ENCODE peak calls at places on chromosomes 3 and 15, in seven cellular contexts. J is endothelial cell, M is right lobe of liver, Y is foreskin fibroblast, F is neural progenitor cell, O is neural crest cell, K is left lung. W is an unnamed sample.

GRCh38 chr15:57146394-57147140 is 228.1 kb downstream of the TCF12 start:
- DNase-seq in J (no peak), M (no peak), Y (peak), F (peak), O (no peak), K (no peak), W (no peak)

GRCh38 chr3:187255314-187255713 is 36.2 kb downstream of the MASP1 start:
- DNase-seq in J (no peak), M (no peak), Y (no peak), F (no peak), O (no peak), K (no peak), W (no peak)

GRCh38 chr3:126340081-126340511 is 17.1 kb downstream of the KLF15 start:
- DNase-seq in J (no peak), M (peak), Y (peak), F (no peak), O (no peak), K (peak), W (peak)

GRCh38 chr3:154510780-154511179 is 80.8 kb upstream of the GPR149 start:
- DNase-seq in J (no peak), M (no peak), Y (no peak), F (no peak), O (no peak), K (no peak), W (no peak)

GRCh38 chr3:193827831-193828230 is 234.8 kb downstream of the OPA1 start:
- DNase-seq in J (no peak), M (no peak), Y (no peak), F (no peak), O (no peak), K (no peak), W (no peak)

GRCh38 chr3:160154033-160154432 is 71.2 kb upstream of the C3orf80 start:
- DNase-seq in J (no peak), M (no peak), Y (no peak), F (no peak), O (no peak), K (no peak), W (no peak)

GRCh38 chr3:37024820-37025405 is 31.6 kb downstream of the MLH1 start:
- DNase-seq in J (no peak), M (no peak), Y (no peak), F (no peak), O (no peak), K (no peak), W (no peak)

GRCh38 chr3:124272611-124273151 is 280.8 kb upstream of the ROPN1 start:
- DNase-seq in J (no peak), M (no peak), Y (no peak), F (no peak), O (no peak), K (no peak), W (no peak)

GRCh38 chr3:95612611-95613010 is 1201.8 kb upstream of the EPHA6 start:
- DNase-seq in J (no peak), M (no peak), Y (no peak), F (no peak), O (no peak), K (no peak), W (no peak)

GRCh38 chr3:95609411-95609810 is 1205.0 kb upstream of the EPHA6 start:
- DNase-seq in J (no peak), M (no peak), Y (no peak), F (no peak), O (no peak), K (no peak), W (no peak)

GRCh38 chr3:95615592-95616310 is 1198.6 kb upstream of the EPHA6 start:
- DNase-seq in J (no peak), M (no peak), Y (no peak), F (no peak), O (no peak), K (peak), W (no peak)

GRCh38 chr3:95613993-95614392 is 1200.4 kb upstream of the EPHA6 start:
- DNase-seq in J (no peak), M (no peak), Y (no peak), F (no peak), O (no peak), K (no peak), W (no peak)
- TF ChIP-seq CTCF in J (no peak), M (no peak), Y (no peak), F (no peak), O (no peak), K (no peak), W (no peak)

DNA sequence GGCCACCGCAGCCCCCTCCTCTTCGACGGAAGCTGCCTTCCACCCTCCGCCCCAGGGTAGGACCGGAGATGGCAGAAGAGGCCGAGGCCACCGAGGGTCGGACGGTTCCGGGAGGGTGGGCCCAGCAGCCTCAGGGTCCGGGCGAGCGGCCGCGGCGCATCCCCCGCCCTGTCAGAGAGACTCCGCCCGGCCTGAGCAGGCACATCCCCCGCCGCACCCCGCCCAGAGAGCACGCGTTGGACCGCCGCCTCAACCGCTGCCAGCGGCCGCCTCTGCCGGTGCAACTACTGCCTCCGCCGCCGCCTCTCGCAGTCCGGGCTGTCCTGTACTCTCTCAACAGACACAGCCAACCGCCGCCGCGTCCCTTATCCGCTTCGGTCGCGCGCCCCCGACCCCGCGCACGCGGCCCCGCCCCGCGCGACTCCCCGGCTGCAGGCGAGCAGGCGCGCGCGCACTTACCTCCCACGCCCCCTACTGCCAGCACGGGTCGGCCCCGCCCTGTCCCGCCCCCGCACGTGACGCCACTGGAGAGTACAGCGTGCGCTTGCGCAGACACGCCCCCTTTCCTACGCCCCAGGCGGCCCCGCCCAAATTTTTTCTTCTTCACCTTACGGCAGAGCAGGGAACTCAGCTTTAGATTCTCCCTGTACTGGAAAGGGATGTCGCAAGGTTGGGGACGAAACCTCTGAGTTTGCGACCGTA is at the start of gene MYO9A:
- DNase-seq in J (peak), M (peak), Y (peak), F (peak), O (peak), K (peak), W (peak)
- TF ChIP-seq CTCF in J (peak), M (no peak), Y (no peak), F (peak), O (no peak), K (no peak), W (peak)

GRCh38 chr3:56200251-56200650 is 268.0 kb downstream of the ERC2 start:
- DNase-seq in J (no peak), M (no peak), Y (no peak), F (no peak), O (no peak), K (no peak), W (no peak)
- TF ChIP-seq CTCF in J (no peak), M (no peak), Y (no peak), F (no peak), O (no peak), K (no peak), W (no peak)

GRCh38 chr3:165404357-165405042 is 208.3 kb upstream of the SLITRK3 start:
- DNase-seq in J (no peak), M (no peak), Y (no peak), F (no peak), O (no peak), K (no peak), W (no peak)
- TF ChIP-seq CTCF in J (no peak), M (no peak), Y (no peak), F (no peak), O (no peak), K (no peak), W (no peak)

GRCh38 chr3:47380601-47381316 is at the start of gene PTPN23:
- DNase-seq in J (peak), M (peak), Y (peak), F (peak), O (peak), K (peak), W (peak)

GRCh38 chr3:47378869-47379268 is 2.0 kb upstream of the PTPN23 start:
- DNase-seq in J (no peak), M (no peak), Y (no peak), F (no peak), O (no peak), K (no peak), W (no peak)

GRCh38 chr3:47379488-47379899 is 1.3 kb upstream of the PTPN23 start:
- DNase-seq in J (no peak), M (no peak), Y (no peak), F (no peak), O (no peak), K (no peak), W (no peak)

GRCh38 chr3:47381317-47382157 is 716 bp downstream of the PTPN23 start:
- DNase-seq in J (peak), M (peak), Y (peak), F (peak), O (peak), K (peak), W (peak)

DNA sequence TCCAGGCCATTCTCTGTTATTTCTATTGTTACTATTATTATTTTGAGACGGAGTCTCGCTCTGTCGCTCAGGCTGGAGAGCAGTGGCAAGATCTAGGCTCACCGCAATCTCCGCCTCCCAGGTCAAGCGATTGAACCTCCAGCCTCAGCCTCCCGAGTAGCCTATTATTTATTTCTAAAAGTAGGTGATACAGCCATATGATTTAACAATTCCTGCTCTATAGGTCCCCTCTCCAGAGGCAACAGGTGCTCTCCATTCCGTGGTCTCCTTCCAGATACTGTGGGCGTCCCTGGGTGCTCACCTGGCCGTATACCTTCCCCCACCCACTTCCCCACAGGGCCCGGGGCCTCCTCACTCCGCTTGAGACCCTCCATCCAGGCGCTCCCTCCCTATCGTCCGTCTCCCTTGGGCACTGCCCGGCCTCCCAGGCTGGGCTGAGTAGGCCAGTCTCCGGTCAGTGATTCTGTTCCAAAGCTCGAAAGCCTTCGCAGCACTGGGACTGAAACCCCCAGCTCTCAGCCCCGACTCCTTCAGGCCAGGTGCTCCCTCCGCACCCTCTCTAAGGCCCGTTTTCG is 708 bp upstream of the PTPN23 start:
- DNase-seq in J (no peak), M (no peak), Y (no peak), F (no peak), O (no peak), K (no peak), W (no peak)
- TF ChIP-seq CTCF in J (no peak), M (no peak), Y (no peak), F (peak), O (peak), K (no peak), W (no peak)

DNA sequence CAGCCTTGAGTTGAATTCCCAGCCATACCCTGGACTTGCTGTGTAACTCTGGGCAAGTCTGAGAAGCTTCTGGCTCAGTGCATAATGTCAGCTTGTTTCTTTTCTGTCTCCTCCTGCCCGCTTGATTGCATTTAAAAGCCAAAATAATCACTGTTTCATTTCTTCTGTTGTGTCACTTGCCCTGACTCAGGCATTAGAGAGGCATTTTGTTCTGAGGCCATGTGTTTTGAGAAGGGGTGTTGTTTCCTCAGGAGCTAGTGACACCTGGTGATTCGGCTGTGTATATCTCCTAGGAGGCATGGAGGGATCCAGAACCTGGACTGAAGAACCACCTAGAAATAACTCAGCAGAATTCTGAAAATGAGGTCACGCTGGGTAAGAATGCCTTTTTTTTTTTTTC is 16.0 kb downstream of the WDR73 start:
- DNase-seq in J (no peak), M (no peak), Y (no peak), F (no peak), O (no peak), K (no peak), W (no peak)
- TF ChIP-seq CTCF in J (no peak), M (peak), Y (no peak), F (no peak), O (no peak), K (no peak), W (peak)

GRCh38 chr3:54891540-54891897 is 36.3 kb downstream of the LRTM1 start:
- DNase-seq in J (no peak), M (no peak), Y (peak), F (peak), O (peak), K (peak), W (no peak)
- TF ChIP-seq CTCF in J (no peak), M (peak), Y (peak), F (peak), O (peak), K (peak), W (peak)

GRCh38 chr3:62632510-62633294 is 242.5 kb downstream of the CADPS start:
- DNase-seq in J (no peak), M (no peak), Y (peak), F (peak), O (no peak), K (no peak), W (no peak)
- TF ChIP-seq CTCF in J (no peak), M (no peak), Y (peak), F (peak), O (no peak), K (no peak), W (peak)

GRCh38 chr3:85360742-85361387 is 402.1 kb downstream of the CADM2 start:
- DNase-seq in J (peak), M (no peak), Y (peak), F (peak), O (peak), K (no peak), W (no peak)
- TF ChIP-seq CTCF in J (no peak), M (peak), Y (no peak), F (peak), O (peak), K (peak), W (peak)